ENCODE peak calls at places on chromosomes 6 and 20, in four cellular contexts. F is ELF-1, Y is cardiac fibroblast, S is AG08395. X is an unnamed sample.

GRCh38 chr6:108622601-108623335 is 62.1 kb downstream of the FOXO3 start:
- DNase-seq in F (no peak), Y (peak), S (peak), X (no peak)

GRCh38 chr20:40241944-40242343 is 447.1 kb downstream of the MAFB start:
- DNase-seq in F (no peak), Y (no peak), S (no peak), X (no peak)

GRCh38 chr6:163170294-163170883 is 244.1 kb upstream of the QKI start:
- DNase-seq in F (peak), Y (peak), S (no peak), X (no peak)

GRCh38 chr6:169618526-169619490 is 83.0 kb downstream of the WDR27 start:
- DNase-seq in F (peak), Y (peak), S (peak), X (no peak)

GRCh38 chr6:68760941-68761676 is 126.0 kb downstream of the ADGRB3 start:
- DNase-seq in F (no peak), Y (no peak), S (no peak), X (no peak)

GRCh38 chr20:19115581-19115980 is 96.9 kb upstream of the SLC24A3 start:
- DNase-seq in F (no peak), Y (no peak), S (no peak), X (no peak)

GRCh38 chr20:21322921-21323321 is 19.8 kb downstream of the XRN2 start:
- DNase-seq in F (no peak), Y (no peak), S (no peak), X (no peak)

GRCh38 chr6:64034840-64035656 is 399.4 kb downstream of the PHF3 start:
- DNase-seq in F (no peak), Y (peak), S (no peak), X (no peak)

GRCh38 chr6:3393796-3394195 is 63.1 kb downstream of the SLC22A23 start:
- DNase-seq in F (no peak), Y (no peak), S (no peak), X (no peak)

GRCh38 chr6:116244284-116244683 is 9.6 kb downstream of the TSPYL4 start:
- DNase-seq in F (peak), Y (no peak), S (no peak), X (no peak)

GRCh38 chr20:37421988-37422387 is 76.0 kb downstream of the SRC start:
- DNase-seq in F (no peak), Y (peak), S (no peak), X (no peak)

GRCh38 chr6:46876126-46876525 is 45.6 kb downstream of the ADGRF5 start:
- DNase-seq in F (peak), Y (peak), S (no peak), X (no peak)

GRCh38 chr6:4186391-4186790 is 51.0 kb upstream of the ECI2 start:
- DNase-seq in F (no peak), Y (no peak), S (no peak), X (no peak)

GRCh38 chr6:166341915-166342292 is 441 bp downstream of the SFT2D1 start:
- DNase-seq in F (no peak), Y (peak), S (peak), X (no peak)

GRCh38 chr20:1171461-1172093 is 13.2 kb downstream of the TMEM74B start:
- DNase-seq in F (peak), Y (peak), S (peak), X (no peak)

GRCh38 chr20:57814529-57814928 is 104.7 kb upstream of the PMEPA1 start:
- DNase-seq in F (no peak), Y (no peak), S (no peak), X (no peak)